ENCODE peak calls at places on chromosomes 4 and X, in four cellular contexts. H, P, I and M are unnamed samples.

GRCh38 chrX:66074920-66075879 is 35.3 kb upstream of the VSIG4 start:
- DNase-seq in P (no peak), H (no peak), I (no peak), M (no peak)

GRCh38 chr4:110417151-110417550 is 58.8 kb upstream of the ENPEP start:
- DNase-seq in H (no peak), I (no peak), P (no peak), M (no peak)

GRCh38 chr4:71729856-71730255 is 54.0 kb downstream of the GC start:
- DNase-seq in H (no peak), I (no peak), P (no peak), M (no peak)

GRCh38 chrX:35276115-35276514 is 333.5 kb downstream of the FAM47B start:
- DNase-seq in H (no peak), I (no peak), P (no peak), M (no peak)

GRCh38 chrX:87873988-87874500 is 356.4 kb downstream of the KLHL4 start:
- DNase-seq in H (no peak), I (no peak), P (no peak), M (no peak)

GRCh38 chr4:93072292-93072691 is 756.3 kb upstream of the ATOH1 start:
- DNase-seq in P (no peak), I (no peak), H (no peak), M (no peak)

GRCh38 chr4:55947912-55948725 is 626 bp upstream of the CEP135 start:
- DNase-seq in H (no peak), P (peak; percentile 76), I (peak; percentile 93), M (peak; percentile 7)

GRCh38 chr4:169080970-169081369 is 70.9 kb upstream of the CBR4 start:
- DNase-seq in H (no peak), I (peak; percentile 54), P (peak; percentile 1), M (no peak)

GRCh38 chr4:16265820-16266219 is 39.5 kb upstream of the TAPT1 start:
- DNase-seq in P (no peak), I (no peak), H (no peak), M (no peak)

GRCh38 chr4:184762100-184762499 is 28.2 kb upstream of the CENPU start:
- DNase-seq in I (no peak), H (no peak), P (peak; percentile 12), M (no peak)

GRCh38 chrX:129690435-129690834 is 35.7 kb upstream of the APLN start:
- DNase-seq in P (no peak), I (peak; percentile 71), H (no peak), M (no peak)

GRCh38 chr4:5883916-5884315 is 9.0 kb downstream of the CRMP1 start:
- DNase-seq in P (no peak), I (no peak), H (no peak), M (no peak)

DNA sequence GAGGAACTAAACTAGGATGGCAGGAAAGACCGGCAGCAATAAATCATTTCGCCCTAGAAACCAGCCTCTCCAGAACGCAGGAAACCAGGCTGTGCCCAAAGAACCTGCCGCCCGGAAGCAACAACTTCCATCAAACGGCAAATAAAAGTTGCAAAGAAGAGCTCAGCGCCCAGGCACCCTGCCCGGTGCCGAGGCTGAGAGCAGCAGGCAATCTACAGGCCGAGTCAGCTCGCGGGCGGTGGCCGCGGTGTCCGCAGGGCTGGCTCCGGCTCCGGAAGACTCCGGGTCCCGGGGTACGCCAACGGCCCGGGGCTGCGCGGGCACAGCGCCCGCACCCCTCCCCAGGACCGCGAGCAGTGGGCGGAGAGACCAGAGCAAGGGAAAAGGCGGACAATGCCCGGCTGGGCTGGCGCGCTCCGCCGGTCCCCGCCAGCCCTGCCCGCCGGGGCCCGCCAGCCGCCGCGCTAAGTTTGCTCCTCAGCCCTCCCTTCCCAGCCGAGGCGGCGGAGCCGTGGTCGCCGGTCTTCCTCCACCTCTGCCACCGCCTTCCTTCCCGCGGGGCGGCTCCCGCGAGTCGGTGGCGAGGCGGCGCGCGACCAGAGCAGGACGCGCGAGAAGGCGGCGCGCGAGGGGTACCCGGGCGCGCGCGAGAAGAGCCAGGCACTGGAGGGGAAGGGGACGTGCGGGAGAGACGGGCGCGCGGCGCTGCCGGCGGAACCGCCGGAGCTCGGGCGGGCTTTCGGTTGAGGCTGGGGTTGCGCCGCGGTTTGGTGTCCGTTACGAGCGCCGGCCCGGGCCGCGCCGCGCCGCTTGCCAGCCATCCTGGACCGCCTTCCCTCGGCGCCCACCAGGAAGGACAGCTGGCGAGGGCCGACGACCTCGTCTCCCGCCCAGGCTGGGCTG is 733 bp downstream of the FRYL start:
- DNase-seq in I (peak; percentile 56), P (peak; percentile 84), H (peak; percentile 58), M (peak; percentile 73)
- TF ChIP-seq CTCF in I (no peak), P (peak; percentile 32), H (peak; percentile 8), M (no peak)

GRCh38 chr4:144968606-144969005 is 129.4 kb downstream of the ANAPC10 start:
- DNase-seq in P (no peak), I (no peak), H (no peak), M (no peak)
- TF ChIP-seq CTCF in P (no peak), I (no peak), H (no peak), M (no peak)

GRCh38 chr4:51885371-51885770 is 42.4 kb downstream of the DCUN1D4 start:
- DNase-seq in P (peak; percentile 29), H (no peak), I (peak; percentile 38), M (peak; percentile 33)
- TF ChIP-seq CTCF in P (peak; percentile 70), H (peak; percentile 55), I (peak; percentile 63), M (peak; percentile 34)

GRCh38 chrX:82649645-82650044 is 858.4 kb upstream of the POU3F4 start:
- DNase-seq in I (no peak), P (no peak), H (no peak), M (no peak)

DNA sequence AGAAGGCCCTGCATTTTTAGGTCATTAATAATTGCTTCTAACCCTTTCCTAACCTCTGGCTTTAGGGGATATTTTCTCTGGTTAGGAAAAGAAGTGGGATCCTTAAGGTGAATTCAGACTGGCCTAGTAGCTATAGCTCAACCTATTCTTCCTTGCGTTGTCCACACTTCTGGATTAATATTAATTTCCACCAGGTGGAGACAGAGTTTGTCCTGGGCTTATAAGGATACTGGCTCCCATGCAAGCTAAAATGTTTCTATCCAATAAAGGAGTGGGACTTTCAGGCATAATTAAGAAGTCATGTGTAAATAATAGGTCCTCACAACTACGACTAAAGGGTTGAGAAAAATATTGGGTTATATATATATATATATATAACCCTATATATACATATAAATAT is 860.0 kb upstream of the POU3F4 start:
- DNase-seq in P (no peak), H (no peak), I (no peak), M (no peak)
- TF ChIP-seq CTCF in P (no peak), H (no peak), I (no peak), M (no peak)

GRCh38 chr4:85686398-85686797 is 211.4 kb downstream of the ARHGAP24 start:
- DNase-seq in P (peak; percentile 29), I (no peak), H (no peak), M (no peak)
- TF ChIP-seq CTCF in P (peak; percentile 52), I (no peak), H (no peak), M (peak; percentile 29)

DNA sequence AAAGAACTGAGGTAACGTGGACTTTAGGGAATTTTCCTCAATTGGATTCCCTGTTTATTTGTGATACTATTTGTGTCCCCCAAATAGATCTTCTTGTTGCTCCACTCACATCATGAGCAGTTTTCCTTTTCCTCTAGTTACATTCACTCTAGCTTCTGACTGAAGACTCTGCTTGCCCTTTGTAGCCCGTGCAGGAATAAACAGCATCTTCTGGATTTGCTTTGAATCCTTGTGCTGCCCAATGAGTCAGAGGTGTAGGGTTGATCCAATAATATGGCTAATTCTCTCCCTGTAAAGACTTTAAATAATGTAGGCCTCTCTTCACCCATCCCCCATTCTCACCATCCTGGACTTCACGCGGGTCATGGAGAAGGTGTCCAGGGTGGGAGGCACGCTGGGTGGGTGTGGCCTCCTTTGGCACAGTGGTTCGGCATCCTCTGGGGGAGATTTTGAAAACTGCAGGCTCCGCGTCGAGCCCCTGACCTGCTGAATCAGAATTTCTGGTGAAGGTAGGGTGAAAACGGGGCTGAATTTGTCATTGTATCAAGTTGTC is 9.0 kb downstream of the HAND2 start:
- DNase-seq in H (no peak), P (no peak), I (no peak), M (no peak)
- TF ChIP-seq CTCF in H (no peak), P (no peak), I (no peak), M (no peak)

GRCh38 chr4:179307297-179308136 is 1865.3 kb upstream of the AGA start:
- DNase-seq in P (peak; percentile 55), I (peak; percentile 3), H (peak; percentile 19), M (peak; percentile 66)
- TF ChIP-seq CTCF in P (peak; percentile 83), I (peak; percentile 57), H (peak; percentile 81), M (peak; percentile 89)

GRCh38 chrX:7164174-7164573 is 16.2 kb upstream of the PUDP start:
- DNase-seq in P (no peak), H (no peak), I (no peak), M (no peak)
- TF ChIP-seq CTCF in P (no peak), H (no peak), I (no peak), M (no peak)

DNA sequence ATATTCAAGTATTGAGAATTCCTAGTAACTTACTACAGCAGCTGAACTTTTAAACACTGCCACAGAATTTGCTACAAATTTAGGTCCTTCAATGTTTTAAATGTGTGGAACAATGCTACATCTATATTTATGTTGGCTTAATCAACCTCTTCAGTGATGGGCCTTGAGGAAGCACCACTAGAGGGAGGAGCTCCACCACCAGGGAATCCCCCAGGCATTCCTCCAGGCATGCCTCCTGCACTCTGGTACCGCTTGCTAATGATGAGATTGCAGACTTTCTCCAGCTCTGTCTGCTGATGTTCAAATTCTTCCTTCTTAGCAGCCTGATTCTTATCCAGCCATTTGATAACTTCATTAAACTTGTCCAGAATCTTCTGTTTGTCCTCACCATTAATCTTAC is 190.8 kb downstream of the HTR2C start:
- DNase-seq in P (no peak), I (peak; percentile 1), H (no peak), M (no peak)
- TF ChIP-seq CTCF in P (no peak), I (no peak), H (peak; percentile 10), M (no peak)